ENCODE peak calls at places on chromosomes 5 and 9, in five cellular contexts. U, O, R, C and B are unnamed samples.

GRCh38 chr5:144072518-144072927 is 97.9 kb downstream of the YIPF5 start:
- DNase-seq in O (no peak), R (no peak), C (no peak), U (peak), B (no peak)

GRCh38 chr5:52895572-52896296 is 93.4 kb upstream of the ITGA2 start:
- DNase-seq in O (no peak), U (peak), C (no peak), R (no peak), B (no peak)

GRCh38 chr5:86806206-86806605 is 188.5 kb downstream of the COX7C start:
- DNase-seq in O (no peak), U (no peak), R (no peak), C (no peak), B (no peak)

GRCh38 chr5:10601246-10602030 is 37.6 kb downstream of the ANKRD33B start:
- DNase-seq in O (peak), U (peak), R (peak), C (peak), B (no peak)

GRCh38 chr9:122338989-122339388 is 31.8 kb upstream of the PTGS1 start:
- DNase-seq in O (no peak), U (no peak), C (no peak), R (no peak), B (no peak)

GRCh38 chr9:111237447-111237846 is 92.6 kb downstream of the OR2K2 start:
- DNase-seq in R (no peak), O (no peak), C (peak), U (no peak), B (peak)

GRCh38 chr5:132687995-132688394 is 14.2 kb downstream of the IL4 start:
- DNase-seq in O (no peak), C (no peak), U (no peak), R (no peak), B (no peak)

GRCh38 chr9:4547016-4547415 is 56.7 kb downstream of the SLC1A1 start:
- DNase-seq in U (peak), O (no peak), R (no peak), C (no peak), B (no peak)

GRCh38 chr9:129669141-129669718 is 3.8 kb downstream of the PRRX2 start:
- DNase-seq in C (no peak), R (no peak), O (no peak), U (no peak), B (no peak)

GRCh38 chr9:68781866-68782265 is 76.8 kb downstream of the PIP5K1B start:
- DNase-seq in R (no peak), U (no peak), C (no peak), O (no peak), B (no peak)

GRCh38 chr9:91424403-91425176 is 958 bp upstream of the NFIL3 start:
- DNase-seq in O (peak), C (peak), U (peak), R (peak), B (peak)

GRCh38 chr5:82307431-82307830 is 29.3 kb upstream of the RPS23 start:
- DNase-seq in U (peak), O (no peak), R (no peak), C (no peak), B (no peak)

DNA sequence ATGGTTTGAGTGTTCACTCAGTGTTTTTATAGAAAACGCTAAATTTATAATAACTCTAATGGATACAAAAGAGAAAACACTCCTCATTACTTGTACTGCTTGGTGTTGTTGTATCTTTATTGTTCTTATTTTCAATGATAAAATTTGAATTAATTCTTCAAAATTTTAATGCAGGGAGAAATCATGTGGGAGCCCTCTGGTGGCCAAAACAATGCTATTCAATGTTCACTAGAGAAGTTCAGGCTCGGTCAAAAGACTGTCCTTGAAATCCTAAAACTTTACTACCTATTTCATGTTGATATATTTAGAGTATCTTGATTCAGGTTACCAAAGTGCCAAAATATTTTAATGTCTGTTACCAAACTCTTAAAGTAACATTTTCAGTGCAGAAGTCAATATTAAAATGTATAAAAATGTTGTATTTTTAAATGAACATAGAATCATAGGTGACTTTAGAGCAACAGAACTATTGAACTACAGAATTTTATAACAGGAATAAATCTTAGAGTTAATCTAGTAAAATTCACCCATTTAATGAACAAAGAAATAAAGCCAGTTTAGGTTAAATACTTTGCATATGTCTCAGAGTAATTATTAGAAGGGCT is 1259.8 kb downstream of the PTPRD start:
- DNase-seq in R (no peak), U (peak), O (no peak), C (no peak), B (no peak)
- TF ChIP-seq CTCF in R (peak), U (peak), O (peak), C (peak), B (peak)

DNA sequence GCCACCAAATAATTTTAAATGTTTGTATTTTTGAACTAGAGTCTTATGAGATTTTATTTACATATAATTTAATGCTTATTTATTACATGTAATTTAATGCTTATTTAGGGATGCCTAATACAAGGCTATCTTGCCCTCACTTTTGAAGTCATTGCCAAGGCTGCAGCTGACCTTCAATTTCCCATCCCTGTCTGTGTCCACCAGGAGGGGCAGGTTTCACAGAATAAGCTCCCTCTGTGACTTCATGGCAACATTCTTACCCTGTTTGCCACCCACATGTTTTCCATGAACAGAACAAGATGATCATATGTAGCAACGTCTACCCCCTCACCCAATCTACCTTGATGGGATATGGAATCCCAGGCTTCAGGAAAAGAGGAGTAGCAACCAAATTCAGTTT is 27.0 kb downstream of the C5 start:
- DNase-seq in C (no peak), R (no peak), U (peak), O (no peak), B (no peak)
- TF ChIP-seq CTCF in C (no peak), R (no peak), U (peak), O (no peak), B (peak)

DNA sequence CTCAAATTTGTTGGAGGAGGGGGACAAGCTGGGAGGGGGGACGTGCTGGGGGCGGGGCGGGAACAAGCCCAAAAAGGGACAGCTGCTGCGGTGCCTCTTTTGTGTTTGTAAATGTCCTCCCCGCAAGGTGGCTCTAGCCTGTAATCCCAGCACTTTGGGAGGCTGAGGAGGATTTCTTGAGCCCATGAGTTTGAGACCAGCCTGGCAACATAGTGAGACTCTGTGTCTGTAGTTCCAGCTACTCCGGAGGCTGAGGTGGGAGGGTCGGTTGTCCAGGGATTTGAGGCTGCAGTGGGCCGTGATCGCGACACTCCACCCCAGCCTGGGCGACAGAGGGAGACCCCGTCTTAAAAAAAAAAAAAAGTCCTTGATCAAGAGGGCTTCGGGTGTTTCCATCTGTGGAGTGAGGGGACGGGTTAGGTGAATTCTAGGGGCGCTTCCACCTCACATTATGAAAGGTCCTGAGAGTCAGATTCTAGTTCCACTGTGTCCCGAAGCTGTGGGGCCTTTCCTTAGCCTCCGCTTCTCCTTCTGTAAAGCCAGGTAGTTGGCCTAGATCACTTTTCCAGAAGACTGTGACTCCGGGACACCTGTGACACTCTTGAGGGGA is 779 bp upstream of the CTNNA1 start:
- DNase-seq in C (peak), R (no peak), O (no peak), U (peak), B (no peak)
- TF ChIP-seq CTCF in C (no peak), R (no peak), O (no peak), U (peak), B (no peak)

GRCh38 chr5:73232266-73233041 is 59.5 kb downstream of the TMEM174 start:
- DNase-seq in O (no peak), U (no peak), R (no peak), C (no peak), B (no peak)

GRCh38 chr5:73233053-73233460 is 60.1 kb downstream of the TMEM174 start:
- DNase-seq in R (no peak), O (no peak), C (no peak), U (no peak), B (no peak)

GRCh38 chr5:73234156-73234555 is 61.2 kb downstream of the TMEM174 start:
- DNase-seq in C (no peak), R (no peak), U (no peak), O (peak), B (no peak)

GRCh38 chr5:73231245-73231778 is 58.3 kb downstream of the TMEM174 start:
- DNase-seq in O (no peak), R (no peak), C (no peak), U (no peak), B (no peak)

DNA sequence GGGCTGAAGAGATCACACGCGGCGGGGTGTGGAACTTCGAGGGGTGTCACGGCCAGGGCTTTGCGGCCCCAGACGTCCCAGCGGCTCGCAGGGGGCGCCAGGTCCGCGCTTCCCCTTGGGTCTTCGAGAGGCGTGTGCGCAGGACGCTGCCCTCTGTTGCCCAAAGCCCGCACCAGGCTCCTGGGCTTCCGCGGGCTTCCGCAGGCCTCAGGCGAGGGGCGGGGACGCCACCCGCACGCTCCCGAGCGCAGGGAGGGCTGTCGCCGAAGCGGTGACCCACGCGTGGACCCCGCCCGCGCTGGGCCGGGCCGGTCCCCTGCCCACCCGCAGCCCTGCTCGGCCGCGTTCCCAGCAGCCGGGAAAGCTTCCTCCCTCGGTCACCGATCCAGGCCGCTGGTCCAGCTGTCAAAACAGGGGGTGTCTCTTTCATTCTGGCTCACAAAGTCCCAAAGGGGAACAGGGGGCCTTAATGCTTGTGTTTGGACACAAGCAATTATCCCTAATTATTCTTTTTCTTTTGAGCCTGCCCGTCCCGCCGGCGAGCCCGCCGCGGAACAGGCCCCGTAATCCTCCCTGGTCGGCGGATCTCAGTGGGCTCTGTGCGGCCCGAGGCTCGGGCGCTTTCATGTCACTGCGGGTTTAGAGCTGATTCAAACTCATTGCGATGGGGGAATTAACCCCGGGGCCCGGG is 60.6 kb downstream of the TMEM174 start:
- DNase-seq in U (no peak), C (no peak), R (no peak), O (peak), B (no peak)
- TF ChIP-seq CTCF in U (no peak), C (no peak), R (no peak), O (no peak), B (no peak)

GRCh38 chr5:135319928-135320606 is 79.0 kb downstream of the MACROH2A1 start:
- DNase-seq in U (no peak), O (no peak), R (peak), C (no peak), B (no peak)
- TF ChIP-seq CTCF in U (no peak), O (no peak), R (no peak), C (no peak), B (no peak)

GRCh38 chr5:13624283-13625074 is 320.0 kb downstream of the DNAH5 start:
- DNase-seq in U (no peak), R (no peak), O (no peak), C (no peak), B (no peak)
- TF ChIP-seq CTCF in U (no peak), R (no peak), O (no peak), C (no peak), B (no peak)

GRCh38 chr5:18102733-18103132 is 468.5 kb downstream of the TAF11L14 start:
- DNase-seq in U (no peak), O (no peak), C (no peak), R (no peak), B (no peak)
- TF ChIP-seq CTCF in U (no peak), O (no peak), C (no peak), R (no peak), B (no peak)

DNA sequence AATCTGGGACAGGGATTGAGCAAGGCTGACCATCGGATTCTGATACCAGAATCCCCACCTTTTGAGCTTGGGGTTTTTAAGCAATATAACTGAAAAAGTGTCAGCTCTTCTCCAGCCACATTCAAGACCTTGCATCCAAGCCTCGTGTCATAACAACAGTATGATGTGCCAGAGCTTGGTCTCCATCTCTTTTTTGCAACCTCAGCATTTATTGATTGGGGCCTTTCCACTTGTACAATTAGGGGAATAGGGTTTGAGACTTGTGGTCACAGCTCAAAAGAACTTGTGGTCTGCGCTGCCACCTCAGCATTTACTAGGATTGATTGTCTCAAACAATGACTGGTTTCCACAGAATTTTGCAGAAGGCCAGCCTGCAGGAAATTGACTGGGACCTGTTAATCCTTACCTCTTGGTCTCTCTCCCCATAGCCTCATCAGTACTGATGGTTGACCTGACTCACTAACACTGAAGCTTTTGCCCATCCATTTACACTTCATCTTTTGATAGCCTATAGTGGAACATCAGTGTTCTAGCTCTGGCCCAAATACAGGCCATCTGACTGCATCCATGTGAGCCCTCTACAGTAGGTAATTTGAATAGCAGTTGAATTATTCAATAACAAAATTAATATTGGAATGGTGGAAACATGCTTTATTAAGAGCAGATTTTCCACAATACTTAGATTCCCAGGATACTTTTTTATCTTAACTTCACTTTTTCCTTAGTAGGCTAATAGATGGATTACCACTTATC is 381.6 kb upstream of the PRR16 start:
- DNase-seq in O (no peak), U (no peak), R (no peak), C (no peak), B (no peak)
- TF ChIP-seq CTCF in O (no peak), U (no peak), R (no peak), C (no peak), B (no peak)

DNA sequence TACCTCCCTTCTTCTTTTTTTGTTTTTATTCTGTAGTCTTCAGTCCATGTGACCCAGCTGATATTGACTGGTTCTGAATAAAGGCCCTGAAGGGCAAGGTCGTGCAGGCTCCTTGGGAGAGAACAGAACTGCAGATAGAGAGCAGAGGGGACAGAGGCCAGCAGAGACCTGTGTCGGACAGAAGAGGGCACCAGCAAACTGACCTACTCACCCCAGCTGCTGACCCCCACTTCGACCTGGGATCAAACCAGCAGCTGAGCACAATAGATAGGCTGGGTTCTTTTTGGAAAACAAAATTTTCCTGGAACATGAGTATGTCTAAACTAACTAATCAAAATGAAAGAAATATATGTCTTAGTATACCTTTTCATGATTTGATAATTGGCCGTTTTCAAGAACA is 695.1 kb downstream of the NR2F1-AS1 start:
- DNase-seq in O (peak), U (no peak), C (no peak), R (no peak), B (no peak)
- TF ChIP-seq CTCF in O (no peak), U (no peak), C (peak), R (no peak), B (peak)